ENCODE peak calls at places on chromosome 4, in six cellular contexts. One of them, this sample, is unnamed.

GRCh38 chr4:176150704-176151103 is 44.7 kb downstream of the SPATA4 start:
- DNase-seq in RWPE2: no peak
- DNase-seq in OCI-LY7: no peak
- DNase-seq in HCT116: no peak
- DNase-seq in stomach: no peak
- DNase-seq in PC-9: no peak
- DNase-seq in this sample: no peak

GRCh38 chr4:90444904-90445303 is 317.7 kb downstream of the CCSER1 start:
- DNase-seq in PC-9: no peak
- DNase-seq in RWPE2: no peak
- DNase-seq in stomach: no peak
- DNase-seq in OCI-LY7: no peak
- DNase-seq in HCT116: no peak
- DNase-seq in this sample: no peak

GRCh38 chr4:109547394-109547793 is 12.7 kb upstream of the MCUB start:
- DNase-seq in stomach: no peak
- DNase-seq in HCT116: no peak
- DNase-seq in PC-9: no peak
- DNase-seq in RWPE2: no peak
- DNase-seq in OCI-LY7: no peak
- DNase-seq in this sample: no peak

GRCh38 chr4:38320833-38321232 is 343.2 kb upstream of the KLF3 start:
- DNase-seq in OCI-LY7: no peak
- DNase-seq in HCT116: no peak
- DNase-seq in PC-9: no peak
- DNase-seq in stomach: no peak
- DNase-seq in RWPE2: no peak
- DNase-seq in this sample: no peak

GRCh38 chr4:112099701-112100289 is 45.5 kb upstream of the FAM241A start:
- DNase-seq in stomach: no peak
- DNase-seq in RWPE2: no peak
- DNase-seq in HCT116: peak
- DNase-seq in PC-9: no peak
- DNase-seq in OCI-LY7: peak
- DNase-seq in this sample: no peak

GRCh38 chr4:98055800-98056501 is 87.3 kb downstream of the STPG2 start:
- DNase-seq in PC-9: no peak
- DNase-seq in OCI-LY7: no peak
- DNase-seq in RWPE2: no peak
- DNase-seq in stomach: no peak
- DNase-seq in HCT116: no peak
- DNase-seq in this sample: no peak

GRCh38 chr4:90121961-90122748 is 5.0 kb upstream of the CCSER1 start:
- DNase-seq in stomach: no peak
- DNase-seq in PC-9: peak
- DNase-seq in HCT116: no peak
- DNase-seq in RWPE2: peak
- DNase-seq in OCI-LY7: no peak
- DNase-seq in this sample: no peak

GRCh38 chr4:151851354-151851753 is 90.5 kb upstream of the GATB start:
- DNase-seq in RWPE2: no peak
- DNase-seq in stomach: no peak
- DNase-seq in OCI-LY7: no peak
- DNase-seq in HCT116: no peak
- DNase-seq in PC-9: no peak
- DNase-seq in this sample: no peak

GRCh38 chr4:163603246-163603645 is 108.8 kb downstream of the TMA16 start:
- DNase-seq in stomach: no peak
- DNase-seq in HCT116: no peak
- DNase-seq in PC-9: no peak
- DNase-seq in OCI-LY7: peak
- DNase-seq in RWPE2: no peak
- DNase-seq in this sample: no peak

GRCh38 chr4:125125256-125125655 is 189.5 kb upstream of the FAT4 start:
- DNase-seq in HCT116: no peak
- DNase-seq in stomach: no peak
- DNase-seq in OCI-LY7: no peak
- DNase-seq in RWPE2: no peak
- DNase-seq in PC-9: no peak
- DNase-seq in this sample: no peak

GRCh38 chr4:26204249-26204825 is 116.5 kb upstream of the RBPJ start:
- DNase-seq in RWPE2: no peak
- DNase-seq in HCT116: no peak
- DNase-seq in stomach: no peak
- DNase-seq in PC-9: no peak
- DNase-seq in OCI-LY7: no peak
- DNase-seq in this sample: no peak

DNA sequence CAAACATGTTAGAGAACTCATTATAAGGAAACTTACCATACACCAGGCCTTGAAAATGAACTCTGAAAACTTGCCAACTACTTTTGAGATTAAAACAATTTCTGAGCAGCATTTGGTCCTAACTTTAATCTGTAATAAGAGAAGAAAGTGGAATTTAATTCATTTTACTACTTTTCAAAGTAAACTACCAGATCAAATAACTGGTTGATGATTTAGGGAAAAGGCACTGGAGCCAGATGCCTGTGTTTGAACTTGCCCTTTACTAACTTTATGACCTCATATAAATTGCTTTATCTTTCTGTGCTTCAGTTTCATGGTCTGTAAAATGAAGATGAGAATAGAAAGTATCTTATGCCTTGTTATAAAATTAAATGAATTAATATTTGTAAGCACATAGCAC is 159.9 kb upstream of the PCDH18 start:
- DNase-seq in PC-9: no peak
- DNase-seq in stomach: no peak
- DNase-seq in HCT116: no peak
- DNase-seq in OCI-LY7: no peak
- DNase-seq in RWPE2: no peak
- DNase-seq in this sample: no peak
- H3K4me3 ChIP-seq in PC-9: no peak
- H3K4me3 ChIP-seq in stomach: no peak
- H3K4me3 ChIP-seq in HCT116: no peak
- H3K4me3 ChIP-seq in OCI-LY7: no peak
- H3K4me3 ChIP-seq in RWPE2: no peak
- H3K4me3 ChIP-seq in this sample: no peak

GRCh38 chr4:120973207-120973606 is 50.7 kb upstream of the PRDM5 start:
- DNase-seq in PC-9: no peak
- DNase-seq in HCT116: no peak
- DNase-seq in RWPE2: no peak
- DNase-seq in OCI-LY7: no peak
- DNase-seq in stomach: no peak
- DNase-seq in this sample: no peak

GRCh38 chr4:120977435-120977997 is 55.0 kb upstream of the PRDM5 start:
- DNase-seq in stomach: no peak
- DNase-seq in HCT116: peak
- DNase-seq in OCI-LY7: peak
- DNase-seq in RWPE2: no peak
- DNase-seq in PC-9: no peak
- DNase-seq in this sample: peak
- TF ChIP-seq CTCF in stomach: no peak
- TF ChIP-seq CTCF in HCT116: peak
- TF ChIP-seq CTCF in OCI-LY7: peak
- TF ChIP-seq CTCF in RWPE2: peak
- TF ChIP-seq CTCF in PC-9: peak
- TF ChIP-seq CTCF in this sample: peak

GRCh38 chr4:8152865-8153257 is 5.8 kb downstream of the ABLIM2 start:
- DNase-seq in OCI-LY7: no peak
- DNase-seq in HCT116: no peak
- DNase-seq in PC-9: no peak
- DNase-seq in RWPE2: no peak
- DNase-seq in stomach: no peak
- DNase-seq in this sample: no peak
- H3K4me3 ChIP-seq in OCI-LY7: no peak
- H3K4me3 ChIP-seq in HCT116: no peak
- H3K4me3 ChIP-seq in PC-9: no peak
- H3K4me3 ChIP-seq in RWPE2: no peak
- H3K4me3 ChIP-seq in stomach: no peak
- H3K4me3 ChIP-seq in this sample: no peak

DNA sequence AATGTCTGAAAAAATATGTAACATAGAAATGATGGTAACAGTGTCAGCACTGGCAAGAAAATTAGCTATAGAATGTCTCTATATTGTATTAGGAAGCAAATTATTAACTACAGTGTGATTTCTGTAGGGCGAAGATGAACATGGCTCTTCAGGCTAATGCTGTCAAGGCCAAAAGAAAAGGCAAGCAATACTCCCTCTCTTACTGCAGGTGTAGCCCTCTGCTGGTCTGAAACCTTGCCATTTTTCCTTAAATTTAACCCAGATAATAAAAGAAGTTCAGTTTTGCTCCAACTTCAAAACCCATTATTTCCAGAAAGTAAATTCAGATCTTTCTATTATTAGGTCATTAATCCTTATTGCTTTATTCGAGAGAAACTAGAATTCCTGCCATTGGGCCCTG is 215.9 kb downstream of the LRBA start:
- DNase-seq in RWPE2: no peak
- DNase-seq in OCI-LY7: no peak
- DNase-seq in HCT116: no peak
- DNase-seq in PC-9: no peak
- DNase-seq in stomach: no peak
- DNase-seq in this sample: no peak
- TF ChIP-seq CTCF in RWPE2: peak
- TF ChIP-seq CTCF in OCI-LY7: no peak
- TF ChIP-seq CTCF in HCT116: peak
- TF ChIP-seq CTCF in PC-9: no peak
- TF ChIP-seq CTCF in stomach: no peak
- TF ChIP-seq CTCF in this sample: peak

GRCh38 chr4:5710962-5711478 is at the start of gene EVC:
- DNase-seq in OCI-LY7: no peak
- DNase-seq in PC-9: peak
- DNase-seq in HCT116: no peak
- DNase-seq in RWPE2: peak
- DNase-seq in stomach: peak
- DNase-seq in this sample: no peak
- H3K4me3 ChIP-seq in OCI-LY7: no peak
- H3K4me3 ChIP-seq in PC-9: peak
- H3K4me3 ChIP-seq in HCT116: no peak
- H3K4me3 ChIP-seq in RWPE2: peak
- H3K4me3 ChIP-seq in stomach: peak
- H3K4me3 ChIP-seq in this sample: peak

DNA sequence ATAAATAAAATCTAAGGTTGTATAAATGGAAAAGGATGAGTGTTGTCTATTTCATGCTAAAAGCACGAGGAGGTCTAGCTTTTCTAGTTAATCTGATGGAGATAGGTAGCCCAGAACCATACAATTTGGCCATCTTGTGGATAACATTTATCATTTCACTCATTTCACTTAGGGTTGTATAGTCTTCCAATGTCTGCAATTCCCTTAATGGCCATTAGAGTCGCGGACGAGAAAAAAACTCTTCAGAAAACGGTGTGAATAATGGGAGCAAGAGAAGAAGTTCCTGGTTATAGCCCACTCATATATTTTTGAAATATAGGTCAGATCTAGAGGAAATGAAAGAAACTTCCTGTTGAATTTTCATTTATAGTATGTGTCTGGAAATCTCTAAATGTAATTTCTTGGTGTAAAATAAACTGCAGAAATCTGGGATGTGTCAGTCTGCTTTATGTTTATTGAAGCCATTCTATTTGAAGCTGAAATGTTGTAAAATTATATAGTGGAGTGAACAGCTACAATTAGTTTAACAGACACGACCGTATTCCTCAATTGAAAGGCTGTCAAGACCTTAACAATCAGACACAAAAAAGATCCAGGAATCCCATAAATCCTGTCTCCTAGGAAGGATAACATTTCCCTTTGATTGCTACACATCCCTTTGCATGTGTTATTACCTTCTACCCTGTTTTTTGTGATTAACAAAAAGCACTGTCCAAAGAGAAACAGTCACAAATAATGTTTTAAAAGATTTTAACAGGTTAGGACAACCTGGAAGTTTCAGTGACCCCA is 47.7 kb upstream of the MGST2 start:
- DNase-seq in PC-9: no peak
- DNase-seq in OCI-LY7: peak
- DNase-seq in HCT116: peak
- DNase-seq in stomach: no peak
- DNase-seq in RWPE2: no peak
- DNase-seq in this sample: no peak
- TF ChIP-seq CTCF in PC-9: peak
- TF ChIP-seq CTCF in OCI-LY7: peak
- TF ChIP-seq CTCF in HCT116: peak
- TF ChIP-seq CTCF in stomach: peak
- TF ChIP-seq CTCF in RWPE2: peak
- TF ChIP-seq CTCF in this sample: no peak

DNA sequence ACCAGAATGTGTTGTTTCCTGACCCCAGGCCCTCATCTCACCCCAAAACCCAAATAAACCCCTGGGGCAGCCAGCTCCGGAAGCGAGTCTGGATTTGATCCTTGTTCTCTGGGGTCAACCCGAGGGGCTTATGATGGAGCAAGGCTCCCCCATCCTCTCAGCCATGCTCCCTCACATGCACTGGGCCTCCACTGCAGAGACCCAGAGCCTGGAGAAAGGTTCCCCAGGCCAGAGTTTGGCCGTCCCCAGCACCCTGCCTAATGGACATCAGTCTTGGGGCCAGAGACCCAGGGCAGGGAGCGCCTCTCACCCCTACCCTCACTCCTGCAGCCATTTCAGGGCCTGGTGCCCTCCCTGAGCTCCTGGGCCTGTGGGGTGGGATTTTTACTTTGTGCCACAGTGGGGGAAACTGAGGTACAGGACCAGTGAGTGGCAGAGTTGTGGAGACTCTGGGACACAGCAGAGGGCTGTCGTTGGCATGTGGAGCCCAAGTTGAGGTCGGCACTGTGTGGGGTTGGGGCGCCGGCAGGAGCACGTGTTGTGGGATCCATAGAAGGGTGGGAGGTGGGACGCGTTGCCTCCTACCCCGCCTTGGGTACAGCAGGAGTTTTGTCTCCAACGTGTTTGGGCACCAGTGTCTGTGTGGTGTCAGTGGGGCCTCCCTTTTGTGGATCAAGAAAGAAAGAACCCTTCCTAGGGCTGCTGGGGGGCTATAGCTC is 3.6 kb downstream of the FGFR3 start:
- DNase-seq in stomach: no peak
- DNase-seq in RWPE2: no peak
- DNase-seq in PC-9: no peak
- DNase-seq in HCT116: no peak
- DNase-seq in OCI-LY7: no peak
- DNase-seq in this sample: no peak
- H3K4me3 ChIP-seq in stomach: no peak
- H3K4me3 ChIP-seq in RWPE2: no peak
- H3K4me3 ChIP-seq in PC-9: no peak
- H3K4me3 ChIP-seq in HCT116: no peak
- H3K4me3 ChIP-seq in OCI-LY7: no peak
- H3K4me3 ChIP-seq in this sample: no peak

DNA sequence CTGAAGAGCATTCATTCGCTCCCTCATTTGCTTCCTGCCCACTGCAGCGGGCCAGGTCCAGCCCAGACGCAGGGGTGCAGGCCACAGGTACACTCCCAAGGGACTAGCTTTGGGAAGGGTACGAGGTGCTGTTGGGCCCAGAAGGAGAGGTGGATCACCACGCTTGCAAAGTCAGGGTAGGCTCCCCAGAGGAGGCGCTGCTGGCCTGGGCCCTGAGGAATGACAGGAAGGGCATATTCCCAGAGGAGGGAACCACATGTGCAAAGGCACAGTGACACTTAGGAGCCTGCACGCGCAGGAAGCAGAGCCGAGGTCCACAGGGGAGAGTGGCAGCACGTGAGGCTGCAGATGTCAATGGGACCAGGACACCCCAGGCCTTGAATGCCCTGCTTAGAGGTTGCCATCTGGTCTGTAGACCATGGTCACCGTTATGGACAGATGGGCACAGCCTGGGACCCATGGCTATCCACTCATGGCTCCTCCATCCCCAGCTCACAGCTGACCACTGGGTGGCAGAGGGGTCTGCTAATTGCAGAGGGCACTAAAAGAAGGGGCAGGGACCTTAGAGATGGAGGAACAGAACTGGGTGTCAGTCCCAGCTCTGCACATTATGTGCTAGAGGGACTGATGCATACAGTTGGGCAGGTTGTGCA is 7.9 kb downstream of the HTRA3 start:
- DNase-seq in OCI-LY7: no peak
- DNase-seq in RWPE2: peak
- DNase-seq in stomach: no peak
- DNase-seq in PC-9: no peak
- DNase-seq in HCT116: no peak
- DNase-seq in this sample: no peak
- TF ChIP-seq CTCF in OCI-LY7: no peak
- TF ChIP-seq CTCF in RWPE2: no peak
- TF ChIP-seq CTCF in stomach: no peak
- TF ChIP-seq CTCF in PC-9: no peak
- TF ChIP-seq CTCF in HCT116: peak
- TF ChIP-seq CTCF in this sample: no peak